ENCODE peak calls at places on chromosomes 4 and X, in five cellular contexts. E is effector memory CD4-positive, alpha-beta T cell; X is NCI-H69; C is NCI-H1092; K is activated T-cell treated with anti-CD3 and anti-CD28 coated beads, Interleukin-2, amount 50 U/mL, for 24 hours. I is an unnamed sample.

GRCh38 chrX:43589735-43590515 is 66.2 kb upstream of the MAOA start:
- DNase-seq in E (no peak), X (no peak), C (no peak), K (no peak), I (no peak)

GRCh38 chr4:168221298-168221697 is 97.3 kb downstream of the DDX60 start:
- DNase-seq in E (no peak), X (peak; percentile 43), C (peak; percentile 26), K (no peak), I (no peak)

GRCh38 chrX:110180176-110180927 is 137.5 kb downstream of the AMMECR1 start:
- DNase-seq in E (no peak), X (peak; percentile 11), C (no peak), K (no peak), I (peak; percentile 24)

GRCh38 chr4:82802906-82803305 is 4.3 kb upstream of the SCD5 start:
- DNase-seq in E (no peak), X (no peak), C (no peak), K (no peak), I (no peak)

GRCh38 chrX:39758791-39759525 is 338.8 kb downstream of the BCOR start:
- DNase-seq in E (no peak), X (no peak), C (no peak), K (no peak), I (peak; percentile 32)

GRCh38 chrX:133608406-133608805 is 193.1 kb upstream of the GPC4 start:
- DNase-seq in E (no peak), X (no peak), C (no peak), K (no peak), I (no peak)

GRCh38 chr4:138242830-138243149 is 641 bp upstream of the SLC7A11 start:
- DNase-seq in E (no peak), X (peak; percentile 9), C (no peak), K (no peak), I (no peak)

GRCh38 chr4:137495578-137495977 is 36.7 kb downstream of the PCDH18 start:
- DNase-seq in E (no peak), X (no peak), C (no peak), K (no peak), I (no peak)

GRCh38 chrX:80420147-80420546 is at the start of gene TENT5D:
- DNase-seq in E (no peak), X (no peak), C (no peak), K (no peak), I (no peak)

GRCh38 chr4:3115637-3116300 is 41.3 kb downstream of the HTT start:
- DNase-seq in E (no peak), X (no peak), C (no peak), K (no peak), I (no peak)

GRCh38 chrX:139237141-139237540 is 293.4 kb upstream of the F9 start:
- DNase-seq in E (no peak), X (no peak), C (no peak), K (no peak), I (no peak)

GRCh38 chr4:42371306-42372063 is 25.8 kb upstream of the SHISA3 start:
- DNase-seq in E (no peak), X (no peak), C (peak; percentile 38), K (no peak), I (no peak)

GRCh38 chr4:51884606-51885005 is 41.7 kb downstream of the DCUN1D4 start:
- DNase-seq in E (no peak), X (no peak), C (no peak), K (no peak), I (no peak)

GRCh38 chrX:71637253-71637618 is 18.9 kb upstream of the CXCR3 start:
- DNase-seq in E (no peak), X (no peak), C (no peak), K (no peak), I (no peak)

GRCh38 chr4:151099976-151100417 is 569 bp downstream of the RPS3A start:
- DNase-seq in E (no peak), X (peak; percentile 56), C (no peak), K (no peak), I (no peak)

I was measured in heart right ventricle.